ENCODE peak calls at places on chromosome 1, in five cellular contexts. T is A549, O is ovary, N is Panc1, C is nephron progenitor cell. J is an unnamed sample.

GRCh38 chr1:17207966-17208418 is 3.1 kb downstream of the PADI1 start:
- DNase-seq in T (peak; percentile 70), C (no peak), N (peak; percentile 61), O (no peak), J (no peak)

GRCh38 chr1:186620951-186621350 is 59.3 kb downstream of the PTGS2 start:
- DNase-seq in T (no peak), O (no peak), N (no peak), C (no peak), J (no peak)

GRCh38 chr1:214331180-214331579 is 50.2 kb downstream of the SMYD2 start:
- DNase-seq in C (no peak), N (no peak), T (no peak), O (no peak), J (no peak)

GRCh38 chr1:3736708-3737107 is 15.5 kb upstream of the CCDC27 start:
- DNase-seq in C (no peak), N (no peak), O (no peak), T (no peak), J (no peak)

GRCh38 chr1:185559684-185560310 is 174.4 kb upstream of the HMCN1 start:
- DNase-seq in N (no peak), T (peak; percentile 27), C (no peak), O (no peak), J (peak; percentile 25)

GRCh38 chr1:183148599-183148998 is 37.5 kb upstream of the LAMC2 start:
- DNase-seq in O (no peak), C (no peak), N (no peak), T (no peak), J (no peak)

GRCh38 chr1:84060781-84061180 is 61.8 kb upstream of the TTLL7 start:
- DNase-seq in N (no peak), T (no peak), C (no peak), O (no peak), J (no peak)

GRCh38 chr1:153616144-153616884 is at the start of gene S100A14:
- DNase-seq in N (no peak), C (no peak), O (no peak), T (no peak), J (no peak)

GRCh38 chr1:4655674-4656532 is 1.5 kb downstream of the AJAP1 start:
- DNase-seq in N (no peak), C (peak; percentile 79), T (peak; percentile 76), O (peak; percentile 86), J (peak; percentile 78)

GRCh38 chr1:34296059-34296458 is 119.4 kb downstream of the C1orf94 start:
- DNase-seq in C (no peak), O (no peak), N (no peak), T (no peak), J (no peak)

GRCh38 chr1:34286547-34286946 is 109.8 kb downstream of the C1orf94 start:
- DNase-seq in N (no peak), T (no peak), O (no peak), C (no peak), J (no peak)

DNA sequence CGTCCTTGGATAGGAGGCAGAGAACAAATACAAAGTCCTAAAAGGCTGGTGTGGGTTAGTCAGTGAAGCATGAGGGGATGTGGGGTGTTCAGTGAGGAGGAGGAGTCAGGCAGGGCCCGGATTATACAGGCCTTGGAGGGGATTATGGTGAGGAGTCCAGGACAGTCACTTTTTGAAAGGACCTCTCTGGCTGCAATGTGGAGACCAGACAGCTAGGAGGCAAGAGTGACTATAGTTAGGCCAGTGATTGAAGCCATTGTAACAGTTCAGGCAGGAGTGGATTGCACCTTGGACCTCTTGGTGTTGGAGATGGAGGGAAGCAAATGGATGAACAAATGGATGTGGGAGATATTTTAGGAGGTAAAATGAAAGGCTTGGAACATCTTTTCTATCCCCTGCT is 115.8 kb downstream of the C1orf94 start:
- DNase-seq in N (no peak), T (no peak), O (no peak), C (no peak), J (no peak)
- TF ChIP-seq CTCF in N (no peak), T (no peak), O (no peak), C (no peak), J (no peak)

GRCh38 chr1:98406346-98407088 is 255.0 kb upstream of the SNX7 start:
- DNase-seq in T (no peak), C (no peak), N (no peak), O (no peak), J (no peak)
- TF ChIP-seq CTCF in T (peak; percentile 5), C (no peak), N (no peak), O (no peak), J (no peak)

GRCh38 chr1:52368383-52369172 is 2.6 kb upstream of the CC2D1B start:
- DNase-seq in N (no peak), C (peak; percentile 77), O (peak; percentile 37), T (peak; percentile 39), J (peak; percentile 62)
- TF ChIP-seq CTCF in N (no peak), C (no peak), O (no peak), T (peak; percentile 7), J (no peak)

DNA sequence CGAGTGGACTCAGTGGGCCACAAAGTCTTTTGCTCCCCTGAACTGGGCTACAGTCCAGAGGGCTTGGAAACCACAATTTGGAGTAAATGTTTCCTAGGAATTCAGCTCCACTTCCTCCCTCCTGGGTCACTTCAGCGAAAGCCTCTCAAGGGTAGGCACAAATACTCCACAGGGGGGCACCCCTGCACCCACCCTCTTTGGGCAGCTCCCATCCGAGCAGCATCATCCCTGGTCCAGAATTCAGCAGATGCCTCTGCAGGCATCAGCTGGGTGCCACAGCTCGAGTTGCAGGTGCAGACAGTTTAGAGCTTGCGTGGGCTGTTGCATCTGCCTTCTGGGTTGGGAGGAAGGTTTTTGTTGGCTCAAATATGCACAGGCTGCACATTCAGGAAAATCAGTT is 25.0 kb downstream of the KANK4 start:
- DNase-seq in T (peak; percentile 19), C (peak; percentile 37), O (no peak), N (no peak), J (peak; percentile 76)
- TF ChIP-seq CTCF in T (no peak), C (peak; percentile 33), O (no peak), N (peak; percentile 46), J (peak; percentile 28)

GRCh38 chr1:202135221-202135721 is 9.3 kb downstream of the ARL8A start:
- DNase-seq in T (peak; percentile 93), N (peak; percentile 42), O (peak; percentile 50), C (peak; percentile 69), J (peak; percentile 60)
- TF ChIP-seq CTCF in T (peak; percentile 75), N (peak; percentile 94), O (peak; percentile 64), C (peak; percentile 90), J (peak; percentile 66)

DNA sequence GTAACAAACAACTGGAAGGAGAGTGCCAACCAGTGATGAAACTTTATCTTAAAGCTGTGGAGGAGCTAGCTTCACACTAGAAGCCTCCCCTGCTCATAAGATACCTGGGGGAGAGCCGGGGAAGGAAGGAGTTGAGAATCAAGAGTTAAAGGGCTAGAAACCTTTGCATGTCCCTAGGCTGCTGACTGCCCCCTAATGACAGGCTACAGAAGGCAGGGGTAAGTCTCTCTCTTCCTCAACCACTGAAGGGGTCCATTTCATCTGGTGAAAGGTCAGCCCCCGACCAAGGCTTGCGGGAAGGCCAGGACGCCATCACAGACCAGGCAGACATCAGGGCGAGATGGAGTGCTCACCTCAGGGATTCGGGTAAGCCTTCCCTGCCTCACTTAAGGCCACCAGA is 65.6 kb upstream of the GRHL3 start:
- DNase-seq in N (no peak), O (no peak), T (no peak), C (no peak), J (no peak)
- TF ChIP-seq CTCF in N (no peak), O (no peak), T (no peak), C (no peak), J (no peak)

J was measured in endothelial cell.